ENCODE peak calls at places on chromosome 13, in ten cellular contexts. F, Z, A, C, V, M, B, P, O and S are unnamed samples.

GRCh38 chr13:62483774-62484173 is 1068.1 kb upstream of the PCDH20 start:
- DNase-seq in B (no peak), P (no peak), A (no peak), V (no peak), O (no peak), C (no peak), M (no peak), Z (no peak), F (peak), S (no peak)

GRCh38 chr13:26837997-26838396 is 77.4 kb upstream of the GPR12 start:
- DNase-seq in Z (no peak), P (no peak), C (no peak), M (no peak), A (no peak), F (no peak), O (no peak), V (no peak), B (no peak), S (no peak)

GRCh38 chr13:49649244-49649962 is 21.1 kb downstream of the ARL11 start:
- DNase-seq in V (no peak), P (no peak), M (no peak), C (no peak), B (no peak), O (no peak), A (no peak), Z (no peak), F (peak), S (no peak)

GRCh38 chr13:109182777-109183465 is 553.5 kb downstream of the MYO16 start:
- DNase-seq in C (no peak), Z (no peak), O (no peak), V (no peak), B (no peak), M (no peak), F (no peak), A (no peak), P (no peak), S (no peak)

GRCh38 chr13:85236431-85236830 is 562.8 kb downstream of the SLITRK6 start:
- DNase-seq in C (no peak), O (no peak), V (no peak), P (peak), F (no peak), M (no peak), A (no peak), B (no peak), Z (no peak), S (peak)

GRCh38 chr13:100875392-100876043 is 200.9 kb upstream of the TMTC4 start:
- DNase-seq in O (no peak), P (peak), C (no peak), F (peak), V (no peak), M (no peak), B (no peak), Z (no peak), A (no peak), S (peak)

GRCh38 chr13:73521291-73521626 is 462.5 kb downstream of the KLF5 start:
- DNase-seq in Z (no peak), V (no peak), O (no peak), A (no peak), B (no peak), C (no peak), M (no peak), P (no peak), F (peak), S (no peak)

GRCh38 chr13:36998624-36999041 is 507 bp downstream of the ALG5 start:
- DNase-seq in B (no peak), F (peak), A (no peak), M (no peak), C (peak), Z (peak), V (no peak), P (no peak), O (peak), S (no peak)

GRCh38 chr13:96299235-96299634 is 209.3 kb downstream of the HS6ST3 start:
- DNase-seq in C (no peak), F (no peak), Z (no peak), V (no peak), M (no peak), B (no peak), A (no peak), O (no peak), P (no peak), S (no peak)

GRCh38 chr13:109821038-109821545 is 34.7 kb upstream of the IRS2 start:
- DNase-seq in C (no peak), O (no peak), P (no peak), A (no peak), F (no peak), B (no peak), V (peak), M (no peak), Z (no peak), S (no peak)

GRCh38 chr13:73142091-73142490 is 83.3 kb downstream of the KLF5 start:
- DNase-seq in B (no peak), F (peak), A (no peak), V (peak), P (no peak), C (no peak), O (no peak), Z (no peak), M (no peak), S (no peak)

GRCh38 chr13:75458696-75459422 is 23.1 kb downstream of the TBC1D4 start:
- DNase-seq in V (peak), P (no peak), A (no peak), B (peak), O (no peak), F (no peak), M (no peak), C (peak), Z (no peak), S (no peak)

GRCh38 chr13:65926750-65927171 is 1303.4 kb downstream of the PCDH9 start:
- DNase-seq in C (no peak), A (no peak), F (peak), B (no peak), P (no peak), M (no peak), V (peak), O (no peak), Z (no peak), S (no peak)

GRCh38 chr13:58455094-58455493 is 823.5 kb downstream of the PCDH17 start:
- DNase-seq in M (no peak), F (peak), B (no peak), O (no peak), P (no peak), V (no peak), Z (no peak), A (no peak), C (no peak), S (no peak)

GRCh38 chr13:100235311-100235901 is 146.5 kb downstream of the PCCA start:
- DNase-seq in C (no peak), V (no peak), P (no peak), M (no peak), Z (no peak), B (no peak), O (no peak), F (peak), A (peak), S (peak)

GRCh38 chr13:29948246-29948645 is 97.8 kb upstream of the UBL3 start:
- DNase-seq in B (no peak), V (no peak), Z (no peak), C (no peak), O (no peak), F (no peak), P (no peak), M (no peak), A (no peak), S (no peak)

GRCh38 chr13:51222510-51223283 is 499 bp downstream of the FAM124A start:
- DNase-seq in A (peak), F (no peak), B (no peak), C (no peak), V (no peak), P (no peak), M (no peak), O (no peak), Z (no peak), S (no peak)

GRCh38 chr13:75489502-75490263 is 7.7 kb upstream of the TBC1D4 start:
- DNase-seq in F (peak), O (no peak), B (no peak), P (no peak), C (no peak), A (no peak), Z (no peak), V (no peak), M (no peak), S (no peak)

GRCh38 chr13:27425151-27425917 is 915 bp downstream of the GTF3A start:
- DNase-seq in M (no peak), B (no peak), V (no peak), O (no peak), Z (peak), A (no peak), F (peak), P (no peak), C (no peak), S (no peak)

GRCh38 chr13:44870456-44870929 is 118.8 kb downstream of the NUFIP1 start:
- DNase-seq in Z (no peak), A (no peak), F (no peak), P (no peak), O (no peak), V (peak), C (peak), B (no peak), M (no peak), S (no peak)

GRCh38 chr13:75726313-75726712 is 90.2 kb downstream of the LMO7 start:
- DNase-seq in F (no peak), B (no peak), C (no peak), P (no peak), M (no peak), A (no peak), Z (no peak), V (no peak), O (no peak), S (no peak)

GRCh38 chr13:45537506-45537905 is 72.8 kb downstream of the COG3 start:
- DNase-seq in Z (no peak), F (no peak), M (no peak), O (no peak), P (no peak), C (no peak), V (no peak), A (no peak), B (no peak), S (peak)

GRCh38 chr13:23384111-23384510 is 49.4 kb downstream of the SACS start:
- DNase-seq in M (no peak), C (no peak), A (no peak), F (no peak), V (no peak), P (no peak), O (no peak), B (no peak), Z (no peak), S (no peak)

GRCh38 chr13:27379126-27379525 is 45.3 kb upstream of the GTF3A start:
- DNase-seq in A (no peak), M (no peak), O (no peak), V (no peak), B (no peak), P (no peak), C (no peak), F (no peak), Z (no peak), S (no peak)

GRCh38 chr13:45728759-45729158 is 26.6 kb downstream of the CBY2 start:
- DNase-seq in F (peak), Z (no peak), V (no peak), C (no peak), O (no peak), P (no peak), M (no peak), B (no peak), A (no peak), S (no peak)